ENCODE peak calls at places on chromosomes 5 and 9, in ten cellular contexts. One of them, this sample, is unnamed.

GRCh38 chr9:12722131-12722530 is 28.9 kb downstream of the TYRP1 start:
- DNase-seq in pancreas: no peak
- DNase-seq in PC-3: no peak
- DNase-seq in right lobe of liver: no peak
- DNase-seq in adrenal gland: no peak
- DNase-seq in CD4-positive, alpha-beta T cell: no peak
- DNase-seq in adipocyte: no peak
- DNase-seq in right cardiac atrium: no peak
- DNase-seq in IMR-90: no peak
- DNase-seq in right atrium auricular region: no peak
- DNase-seq in this sample: no peak

GRCh38 chr9:38106488-38106887 is 37.5 kb upstream of the SHB start:
- DNase-seq in pancreas: no peak
- DNase-seq in PC-3: peak; percentile 62
- DNase-seq in right lobe of liver: no peak
- DNase-seq in adrenal gland: no peak
- DNase-seq in CD4-positive, alpha-beta T cell: no peak
- DNase-seq in adipocyte: no peak
- DNase-seq in right cardiac atrium: no peak
- DNase-seq in IMR-90: no peak
- DNase-seq in right atrium auricular region: no peak
- DNase-seq in this sample: no peak

GRCh38 chr9:38226491-38226951 is 157.5 kb upstream of the SHB start:
- DNase-seq in pancreas: no peak
- DNase-seq in PC-3: peak; percentile 29
- DNase-seq in right lobe of liver: peak; percentile 40
- DNase-seq in adrenal gland: no peak
- DNase-seq in CD4-positive, alpha-beta T cell: no peak
- DNase-seq in adipocyte: no peak
- DNase-seq in right cardiac atrium: no peak
- DNase-seq in IMR-90: peak; percentile 4
- DNase-seq in right atrium auricular region: no peak
- DNase-seq in this sample: no peak

GRCh38 chr5:14440598-14441401 is 140.8 kb upstream of the OTULINL start:
- DNase-seq in pancreas: peak; percentile 75
- DNase-seq in PC-3: no peak
- DNase-seq in right lobe of liver: no peak
- DNase-seq in adrenal gland: no peak
- DNase-seq in CD4-positive, alpha-beta T cell: no peak
- DNase-seq in adipocyte: peak; percentile 97
- DNase-seq in right cardiac atrium: peak; percentile 91
- DNase-seq in IMR-90: peak; percentile 97
- DNase-seq in right atrium auricular region: peak; percentile 77
- DNase-seq in this sample: peak; percentile 70

GRCh38 chr9:9003184-9003583 is 1203.6 kb upstream of the DMAC1 start:
- DNase-seq in pancreas: no peak
- DNase-seq in PC-3: no peak
- DNase-seq in right lobe of liver: no peak
- DNase-seq in adrenal gland: peak; percentile 64
- DNase-seq in CD4-positive, alpha-beta T cell: no peak
- DNase-seq in adipocyte: no peak
- DNase-seq in right cardiac atrium: no peak
- DNase-seq in IMR-90: no peak
- DNase-seq in right atrium auricular region: no peak
- DNase-seq in this sample: peak; percentile 43

GRCh38 chr9:122386316-122386872 is 15.6 kb downstream of the PTGS1 start:
- DNase-seq in pancreas: no peak
- DNase-seq in PC-3: no peak
- DNase-seq in right lobe of liver: no peak
- DNase-seq in adrenal gland: peak; percentile 4
- DNase-seq in CD4-positive, alpha-beta T cell: no peak
- DNase-seq in adipocyte: no peak
- DNase-seq in right cardiac atrium: no peak
- DNase-seq in IMR-90: no peak
- DNase-seq in right atrium auricular region: no peak
- DNase-seq in this sample: no peak

GRCh38 chr5:11180890-11181289 is 419.9 kb upstream of the DAP start:
- DNase-seq in pancreas: no peak
- DNase-seq in PC-3: no peak
- DNase-seq in right lobe of liver: no peak
- DNase-seq in adrenal gland: no peak
- DNase-seq in CD4-positive, alpha-beta T cell: no peak
- DNase-seq in adipocyte: no peak
- DNase-seq in right cardiac atrium: no peak
- DNase-seq in IMR-90: no peak
- DNase-seq in right atrium auricular region: no peak
- DNase-seq in this sample: no peak

GRCh38 chr5:149117970-149118369 is 23.3 kb upstream of the ABLIM3 start:
- DNase-seq in pancreas: no peak
- DNase-seq in PC-3: no peak
- DNase-seq in right lobe of liver: no peak
- DNase-seq in adrenal gland: no peak
- DNase-seq in CD4-positive, alpha-beta T cell: no peak
- DNase-seq in adipocyte: no peak
- DNase-seq in right cardiac atrium: no peak
- DNase-seq in IMR-90: no peak
- DNase-seq in right atrium auricular region: no peak
- DNase-seq in this sample: no peak

GRCh38 chr5:150057996-150058395 is 28.4 kb downstream of the CSF1R start:
- DNase-seq in pancreas: no peak
- DNase-seq in PC-3: no peak
- DNase-seq in right lobe of liver: no peak
- DNase-seq in adrenal gland: no peak
- DNase-seq in CD4-positive, alpha-beta T cell: no peak
- DNase-seq in adipocyte: no peak
- DNase-seq in right cardiac atrium: no peak
- DNase-seq in IMR-90: peak; percentile 16
- DNase-seq in right atrium auricular region: no peak
- DNase-seq in this sample: no peak

GRCh38 chr5:137737349-137738256 is 1.7 kb upstream of the KLHL3 start:
- DNase-seq in pancreas: no peak
- DNase-seq in PC-3: peak; percentile 86
- DNase-seq in right lobe of liver: no peak
- DNase-seq in adrenal gland: peak; percentile 43
- DNase-seq in CD4-positive, alpha-beta T cell: no peak
- DNase-seq in adipocyte: no peak
- DNase-seq in right cardiac atrium: peak; percentile 64
- DNase-seq in IMR-90: peak; percentile 74
- DNase-seq in right atrium auricular region: peak; percentile 78
- DNase-seq in this sample: peak; percentile 66

GRCh38 chr5:58937031-58937681 is 354.3 kb downstream of the RAB3C start:
- DNase-seq in pancreas: no peak
- DNase-seq in PC-3: no peak
- DNase-seq in right lobe of liver: no peak
- DNase-seq in adrenal gland: no peak
- DNase-seq in CD4-positive, alpha-beta T cell: no peak
- DNase-seq in adipocyte: no peak
- DNase-seq in right cardiac atrium: no peak
- DNase-seq in IMR-90: no peak
- DNase-seq in right atrium auricular region: no peak
- DNase-seq in this sample: no peak

GRCh38 chr5:131581710-131582109 is 53.3 kb downstream of the RAPGEF6 start:
- DNase-seq in pancreas: no peak
- DNase-seq in PC-3: no peak
- DNase-seq in right lobe of liver: no peak
- DNase-seq in adrenal gland: no peak
- DNase-seq in CD4-positive, alpha-beta T cell: no peak
- DNase-seq in adipocyte: no peak
- DNase-seq in right cardiac atrium: no peak
- DNase-seq in IMR-90: no peak
- DNase-seq in right atrium auricular region: no peak
- DNase-seq in this sample: no peak
- H3K9me3 ChIP-seq in pancreas: no peaks in the 10 kb centered on the region
- H3K9me3 ChIP-seq in PC-3: no peaks in the 10 kb centered on the region
- H3K9me3 ChIP-seq in right lobe of liver: no peaks in the 10 kb centered on the region
- H3K9me3 ChIP-seq in adrenal gland: no peaks in the 10 kb centered on the region
- H3K9me3 ChIP-seq in CD4-positive, alpha-beta T cell: no peaks in the 10 kb centered on the region
- H3K9me3 ChIP-seq in adipocyte: no peaks in the 10 kb centered on the region
- H3K9me3 ChIP-seq in right cardiac atrium: no peaks in the 10 kb centered on the region
- H3K9me3 ChIP-seq in IMR-90: no peaks in the 10 kb centered on the region
- H3K9me3 ChIP-seq in right atrium auricular region: no peaks in the 10 kb centered on the region
- H3K9me3 ChIP-seq in this sample: no peaks in the 10 kb centered on the region

GRCh38 chr5:178995341-178995690 is 196 bp upstream of the GRM6 start:
- DNase-seq in pancreas: no peak
- DNase-seq in PC-3: no peak
- DNase-seq in right lobe of liver: no peak
- DNase-seq in adrenal gland: no peak
- DNase-seq in CD4-positive, alpha-beta T cell: no peak
- DNase-seq in adipocyte: no peak
- DNase-seq in right cardiac atrium: no peak
- DNase-seq in IMR-90: no peak
- DNase-seq in right atrium auricular region: no peak
- DNase-seq in this sample: no peak
- H3K9me3 ChIP-seq in pancreas: no peaks in the 10 kb centered on the region
- H3K9me3 ChIP-seq in PC-3: no peaks in the 10 kb centered on the region
- H3K9me3 ChIP-seq in right lobe of liver: no peaks in the 10 kb centered on the region
- H3K9me3 ChIP-seq in adrenal gland: no peaks in the 10 kb centered on the region
- H3K9me3 ChIP-seq in CD4-positive, alpha-beta T cell: no peaks in the 10 kb centered on the region
- H3K9me3 ChIP-seq in adipocyte: peaks cover 5% of the 10 kb centered on the region
- H3K9me3 ChIP-seq in right cardiac atrium: no peaks in the 10 kb centered on the region
- H3K9me3 ChIP-seq in IMR-90: peaks cover 47% of the 10 kb centered on the region
- H3K9me3 ChIP-seq in right atrium auricular region: peaks cover 3% of the 10 kb centered on the region
- H3K9me3 ChIP-seq in this sample: peaks cover 9% of the 10 kb centered on the region

GRCh38 chr5:108375768-108376167 is 6.1 kb downstream of the FBXL17 start:
- DNase-seq in pancreas: no peak
- DNase-seq in PC-3: no peak
- DNase-seq in right lobe of liver: no peak
- DNase-seq in adrenal gland: no peak
- DNase-seq in CD4-positive, alpha-beta T cell: no peak
- DNase-seq in adipocyte: no peak
- DNase-seq in right cardiac atrium: no peak
- DNase-seq in IMR-90: no peak
- DNase-seq in right atrium auricular region: no peak
- DNase-seq in this sample: no peak
- H3K9me3 ChIP-seq in pancreas: no peaks in the 10 kb centered on the region
- H3K9me3 ChIP-seq in PC-3: peaks cover 23% of the 10 kb centered on the region
- H3K9me3 ChIP-seq in right lobe of liver: no peaks in the 10 kb centered on the region
- H3K9me3 ChIP-seq in adrenal gland: peaks cover 5% of the 10 kb centered on the region
- H3K9me3 ChIP-seq in CD4-positive, alpha-beta T cell: peaks cover 36% of the 10 kb centered on the region
- H3K9me3 ChIP-seq in adipocyte: peaks cover 43% of the 10 kb centered on the region
- H3K9me3 ChIP-seq in right cardiac atrium: peaks cover 3% of the 10 kb centered on the region
- H3K9me3 ChIP-seq in IMR-90: peaks cover 14% of the 10 kb centered on the region
- H3K9me3 ChIP-seq in right atrium auricular region: peaks cover 32% of the 10 kb centered on the region
- H3K9me3 ChIP-seq in this sample: no peaks in the 10 kb centered on the region

GRCh38 chr5:141351591-141351990 is 1.7 kb downstream of the PCDHGB1 start:
- DNase-seq in pancreas: no peak
- DNase-seq in PC-3: no peak
- DNase-seq in right lobe of liver: no peak
- DNase-seq in adrenal gland: no peak
- DNase-seq in CD4-positive, alpha-beta T cell: no peak
- DNase-seq in adipocyte: no peak
- DNase-seq in right cardiac atrium: no peak
- DNase-seq in IMR-90: no peak
- DNase-seq in right atrium auricular region: no peak
- DNase-seq in this sample: no peak
- H3K9me3 ChIP-seq in pancreas: no peaks in the 10 kb centered on the region
- H3K9me3 ChIP-seq in PC-3: no peaks in the 10 kb centered on the region
- H3K9me3 ChIP-seq in right lobe of liver: no peaks in the 10 kb centered on the region
- H3K9me3 ChIP-seq in adrenal gland: peaks cover 14% of the 10 kb centered on the region
- H3K9me3 ChIP-seq in CD4-positive, alpha-beta T cell: peaks cover 29% of the 10 kb centered on the region
- H3K9me3 ChIP-seq in adipocyte: peaks cover 37% of the 10 kb centered on the region
- H3K9me3 ChIP-seq in right cardiac atrium: peaks cover 7% of the 10 kb centered on the region
- H3K9me3 ChIP-seq in IMR-90: peaks cover 41% of the 10 kb centered on the region
- H3K9me3 ChIP-seq in right atrium auricular region: peaks cover 91% of the 10 kb centered on the region
- H3K9me3 ChIP-seq in this sample: peaks cover 80% of the 10 kb centered on the region

DNA sequence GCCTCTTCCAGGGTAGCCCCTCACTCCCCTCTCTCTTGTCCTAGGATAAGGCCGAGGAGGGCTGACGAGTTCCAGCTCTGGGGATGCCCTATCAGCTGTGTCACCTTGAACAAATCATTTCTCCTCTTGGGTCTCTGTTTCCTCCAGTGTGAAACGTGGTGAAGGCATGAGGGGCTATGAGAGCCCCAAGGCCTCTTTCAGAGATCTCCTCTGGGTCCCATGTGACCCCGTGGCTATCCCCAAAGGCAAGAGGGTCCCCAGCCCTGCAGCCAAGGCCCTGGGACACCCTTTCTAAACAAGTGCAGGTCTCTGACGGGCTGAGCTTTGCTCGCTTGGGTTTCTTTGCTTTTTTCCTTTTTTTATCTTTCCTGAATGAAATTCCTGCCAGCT is 25.5 kb upstream of the SPTLC1 start:
- DNase-seq in pancreas: no peak
- DNase-seq in PC-3: no peak
- DNase-seq in right lobe of liver: no peak
- DNase-seq in adrenal gland: no peak
- DNase-seq in CD4-positive, alpha-beta T cell: no peak
- DNase-seq in adipocyte: no peak
- DNase-seq in right cardiac atrium: no peak
- DNase-seq in IMR-90: no peak
- DNase-seq in right atrium auricular region: no peak
- DNase-seq in this sample: no peak
- H3K9me3 ChIP-seq in pancreas: no peaks in the 10 kb centered on the region
- H3K9me3 ChIP-seq in PC-3: no peaks in the 10 kb centered on the region
- H3K9me3 ChIP-seq in right lobe of liver: no peaks in the 10 kb centered on the region
- H3K9me3 ChIP-seq in adrenal gland: no peaks in the 10 kb centered on the region
- H3K9me3 ChIP-seq in CD4-positive, alpha-beta T cell: no peaks in the 10 kb centered on the region
- H3K9me3 ChIP-seq in adipocyte: no peaks in the 10 kb centered on the region
- H3K9me3 ChIP-seq in right cardiac atrium: no peaks in the 10 kb centered on the region
- H3K9me3 ChIP-seq in IMR-90: no peaks in the 10 kb centered on the region
- H3K9me3 ChIP-seq in right atrium auricular region: no peaks in the 10 kb centered on the region
- H3K9me3 ChIP-seq in this sample: no peaks in the 10 kb centered on the region

DNA sequence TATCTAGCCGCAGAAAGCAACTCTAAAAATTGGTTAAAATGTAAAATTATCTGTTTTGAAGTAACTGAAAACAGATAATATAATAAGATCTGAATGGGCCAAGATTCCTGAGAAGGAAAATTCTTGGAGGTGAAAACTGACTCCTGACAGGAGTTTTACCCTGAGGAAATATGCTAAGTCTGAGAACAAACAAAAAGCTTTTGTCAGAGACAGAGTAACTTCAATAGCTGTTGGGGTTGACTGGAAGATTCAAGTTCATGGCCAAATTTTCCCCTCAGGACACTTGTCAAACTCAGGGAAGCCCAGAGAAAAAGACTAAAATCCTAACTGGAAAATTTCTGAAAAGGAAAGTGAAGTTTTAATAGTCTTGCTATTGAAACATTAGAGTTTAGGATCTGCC is 5.7 kb downstream of the PCDHB4 start:
- DNase-seq in pancreas: no peak
- DNase-seq in PC-3: peak; percentile 1
- DNase-seq in right lobe of liver: no peak
- DNase-seq in adrenal gland: no peak
- DNase-seq in CD4-positive, alpha-beta T cell: no peak
- DNase-seq in adipocyte: no peak
- DNase-seq in right cardiac atrium: no peak
- DNase-seq in IMR-90: no peak
- DNase-seq in right atrium auricular region: no peak
- DNase-seq in this sample: no peak
- H3K9me3 ChIP-seq in pancreas: no peaks in the 10 kb centered on the region
- H3K9me3 ChIP-seq in PC-3: no peaks in the 10 kb centered on the region
- H3K9me3 ChIP-seq in right lobe of liver: no peaks in the 10 kb centered on the region
- H3K9me3 ChIP-seq in adrenal gland: no peaks in the 10 kb centered on the region
- H3K9me3 ChIP-seq in CD4-positive, alpha-beta T cell: peaks cover 7% of the 10 kb centered on the region
- H3K9me3 ChIP-seq in adipocyte: peaks cover 9% of the 10 kb centered on the region
- H3K9me3 ChIP-seq in right cardiac atrium: no peaks in the 10 kb centered on the region
- H3K9me3 ChIP-seq in IMR-90: peaks cover 7% of the 10 kb centered on the region
- H3K9me3 ChIP-seq in right atrium auricular region: peaks cover 19% of the 10 kb centered on the region
- H3K9me3 ChIP-seq in this sample: peaks cover 25% of the 10 kb centered on the region

DNA sequence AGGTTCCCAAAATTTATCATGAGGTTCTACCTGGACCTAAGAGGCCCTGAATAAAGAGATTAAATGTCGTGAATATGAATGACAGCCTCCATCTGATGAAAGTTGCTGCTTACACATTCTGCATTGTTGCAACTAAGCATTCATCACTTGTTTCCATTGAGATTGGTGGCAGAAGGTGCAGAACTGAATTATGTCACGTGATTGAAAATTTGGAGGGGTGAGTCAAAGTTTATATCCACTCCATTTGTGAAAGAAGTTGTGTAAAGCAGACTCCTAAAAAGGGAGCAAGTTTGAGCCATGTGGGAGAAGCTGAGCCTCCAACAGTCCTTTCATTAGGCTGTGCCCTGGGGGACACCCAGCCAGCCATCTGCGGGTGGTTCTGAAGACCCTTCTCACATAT is 4.9 kb upstream of the PTCH1 start:
- DNase-seq in pancreas: no peak
- DNase-seq in PC-3: no peak
- DNase-seq in right lobe of liver: no peak
- DNase-seq in adrenal gland: no peak
- DNase-seq in CD4-positive, alpha-beta T cell: no peak
- DNase-seq in adipocyte: no peak
- DNase-seq in right cardiac atrium: no peak
- DNase-seq in IMR-90: no peak
- DNase-seq in right atrium auricular region: no peak
- DNase-seq in this sample: no peak
- H3K9me3 ChIP-seq in pancreas: no peaks in the 10 kb centered on the region
- H3K9me3 ChIP-seq in PC-3: no peaks in the 10 kb centered on the region
- H3K9me3 ChIP-seq in right lobe of liver: no peaks in the 10 kb centered on the region
- H3K9me3 ChIP-seq in adrenal gland: no peaks in the 10 kb centered on the region
- H3K9me3 ChIP-seq in CD4-positive, alpha-beta T cell: peaks cover 8% of the 10 kb centered on the region
- H3K9me3 ChIP-seq in adipocyte: peaks cover 20% of the 10 kb centered on the region
- H3K9me3 ChIP-seq in right cardiac atrium: no peaks in the 10 kb centered on the region
- H3K9me3 ChIP-seq in IMR-90: peaks cover 4% of the 10 kb centered on the region
- H3K9me3 ChIP-seq in right atrium auricular region: no peaks in the 10 kb centered on the region
- H3K9me3 ChIP-seq in this sample: no peaks in the 10 kb centered on the region